ENCODE peak calls at places on chromosomes 2 and 18, in four cellular contexts. E, N, L and Y are unnamed samples.

GRCh38 chr2:215805493-215805892 is 207.9 kb downstream of the MREG start:
- DNase-seq in E (no peak), N (no peak), L (no peak), Y (no peak)

GRCh38 chr2:100070078-100070477 is 72.3 kb downstream of the AFF3 start:
- DNase-seq in E (no peak), N (no peak), L (no peak), Y (peak)

GRCh38 chr2:26555246-26556133 is 77.6 kb upstream of the OTOF start:
- DNase-seq in E (no peak), N (no peak), L (no peak), Y (no peak)

GRCh38 chr18:9587924-9588323 is 26.4 kb downstream of the PPP4R1 start:
- DNase-seq in E (no peak), N (no peak), L (no peak), Y (no peak)

GRCh38 chr2:25419678-25420242 is 78.0 kb upstream of the DNMT3A start:
- DNase-seq in E (no peak), N (no peak), L (no peak), Y (no peak)

GRCh38 chr2:41965886-41966285 is 81.9 kb upstream of the PKDCC start:
- DNase-seq in E (no peak), N (no peak), L (no peak), Y (no peak)

GRCh38 chr2:63159262-63159661 is 108.6 kb downstream of the OTX1 start:
- DNase-seq in E (no peak), N (no peak), L (no peak), Y (no peak)

GRCh38 chr2:232230557-232230956 is 148.0 kb upstream of the ALPP start:
- DNase-seq in E (no peak), N (no peak), L (peak), Y (no peak)

GRCh38 chr2:127053731-127054603 is 53.0 kb downstream of the BIN1 start:
- DNase-seq in E (no peak), N (no peak), L (no peak), Y (no peak)

GRCh38 chr18:70627100-70627802 is 338.4 kb downstream of the SOCS6 start:
- DNase-seq in E (no peak), N (no peak), L (no peak), Y (no peak)

GRCh38 chr2:20447437-20448245 is 767 bp downstream of the RHOB start:
- DNase-seq in E (no peak), N (no peak), L (no peak), Y (no peak)

GRCh38 chr2:224220581-224221255 is 181.2 kb downstream of the FAM124B start:
- DNase-seq in E (no peak), N (no peak), L (no peak), Y (no peak)

GRCh38 chr2:170745263-170745662 is 24.9 kb upstream of the ERICH2 start:
- DNase-seq in E (no peak), N (no peak), L (no peak), Y (no peak)

GRCh38 chr18:49922228-49922627 is 108.9 kb upstream of the ACAA2 start:
- DNase-seq in E (no peak), N (no peak), L (no peak), Y (no peak)

GRCh38 chr2:207502799-207503198 is 27.0 kb upstream of the CREB1 start:
- DNase-seq in E (no peak), N (peak), L (no peak), Y (no peak)

GRCh38 chr2:205754924-205755321 is 72.6 kb downstream of the NRP2 start:
- DNase-seq in E (no peak), N (no peak), L (no peak), Y (no peak)

GRCh38 chr2:239934571-239935171 is 90.5 kb downstream of the NDUFA10 start:
- DNase-seq in E (no peak), N (peak), L (peak), Y (no peak)

GRCh38 chr2:144350151-144350802 is 169.6 kb downstream of the ZEB2 start:
- DNase-seq in E (no peak), N (no peak), L (peak), Y (no peak)

GRCh38 chr2:108960006-108960405 is 29.0 kb downstream of the EDAR start:
- DNase-seq in E (no peak), N (no peak), L (no peak), Y (no peak)